ENCODE peak calls at places on chromosomes 7 and 10, in six cellular contexts. One of them, this sample, is unnamed. For H3K4me1 and H3K36me3, the result is how much of the 10 kb centered on the place peaks cover.

GRCh38 chr10:3293536-3294431 is 121.2 kb upstream of the PITRM1 start:
- DNase-seq in lung: no peak
- DNase-seq in hepatocyte: no peak
- DNase-seq in tibial artery: no peak
- DNase-seq in mammary epithelial cell: no peak
- DNase-seq in fibroblast of lung: peak
- DNase-seq in this sample: no peak

GRCh38 chr7:147911224-147911623 is 679.3 kb upstream of the C7orf33 start:
- DNase-seq in mammary epithelial cell: no peak
- DNase-seq in tibial artery: no peak
- DNase-seq in lung: no peak
- DNase-seq in hepatocyte: no peak
- DNase-seq in fibroblast of lung: no peak
- DNase-seq in this sample: no peak

GRCh38 chr7:105802611-105803520 is 73.5 kb downstream of the ATXN7L1 start:
- DNase-seq in tibial artery: no peak
- DNase-seq in hepatocyte: peak
- DNase-seq in lung: no peak
- DNase-seq in fibroblast of lung: no peak
- DNase-seq in mammary epithelial cell: no peak
- DNase-seq in this sample: no peak

GRCh38 chr10:77087406-77087805 is 550.2 kb downstream of the KCNMA1 start:
- DNase-seq in fibroblast of lung: peak
- DNase-seq in hepatocyte: no peak
- DNase-seq in lung: no peak
- DNase-seq in tibial artery: no peak
- DNase-seq in mammary epithelial cell: peak
- DNase-seq in this sample: no peak

GRCh38 chr7:42068554-42069280 is 168.3 kb downstream of the GLI3 start:
- DNase-seq in mammary epithelial cell: no peak
- DNase-seq in lung: no peak
- DNase-seq in hepatocyte: no peak
- DNase-seq in fibroblast of lung: no peak
- DNase-seq in tibial artery: no peak
- DNase-seq in this sample: peak

GRCh38 chr7:7979556-7979955 is 11.0 kb downstream of the GLCCI1 start:
- DNase-seq in mammary epithelial cell: no peak
- DNase-seq in fibroblast of lung: no peak
- DNase-seq in hepatocyte: no peak
- DNase-seq in lung: no peak
- DNase-seq in tibial artery: no peak
- DNase-seq in this sample: no peak

GRCh38 chr7:105675873-105676484 is 94.7 kb upstream of the EFCAB10 start:
- DNase-seq in lung: no peak
- DNase-seq in mammary epithelial cell: no peak
- DNase-seq in hepatocyte: no peak
- DNase-seq in fibroblast of lung: no peak
- DNase-seq in tibial artery: no peak
- DNase-seq in this sample: no peak

GRCh38 chr7:149456770-149457421 is 4.0 kb downstream of the ZNF777 start:
- DNase-seq in lung: peak
- DNase-seq in mammary epithelial cell: peak
- DNase-seq in fibroblast of lung: peak
- DNase-seq in hepatocyte: no peak
- DNase-seq in tibial artery: no peak
- DNase-seq in this sample: no peak

GRCh38 chr7:94043299-94043698 is 39.1 kb upstream of the BET1 start:
- DNase-seq in hepatocyte: no peak
- DNase-seq in mammary epithelial cell: peak
- DNase-seq in fibroblast of lung: peak
- DNase-seq in lung: no peak
- DNase-seq in tibial artery: no peak
- DNase-seq in this sample: no peak

GRCh38 chr7:73397521-73397934 is 36.0 kb upstream of the FZD9 start:
- DNase-seq in mammary epithelial cell: no peak
- DNase-seq in hepatocyte: peak
- DNase-seq in lung: no peak
- DNase-seq in fibroblast of lung: no peak
- DNase-seq in tibial artery: no peak
- DNase-seq in this sample: no peak

GRCh38 chr10:102628451-102628911 is 15.8 kb upstream of the TRIM8 start:
- DNase-seq in lung: no peak
- DNase-seq in fibroblast of lung: peak
- DNase-seq in mammary epithelial cell: peak
- DNase-seq in hepatocyte: peak
- DNase-seq in tibial artery: peak
- DNase-seq in this sample: no peak

GRCh38 chr7:87128883-87129282 is 23.4 kb upstream of the DMTF1 start:
- DNase-seq in lung: no peak
- DNase-seq in mammary epithelial cell: no peak
- DNase-seq in fibroblast of lung: no peak
- DNase-seq in tibial artery: no peak
- DNase-seq in hepatocyte: peak
- DNase-seq in this sample: peak

DNA sequence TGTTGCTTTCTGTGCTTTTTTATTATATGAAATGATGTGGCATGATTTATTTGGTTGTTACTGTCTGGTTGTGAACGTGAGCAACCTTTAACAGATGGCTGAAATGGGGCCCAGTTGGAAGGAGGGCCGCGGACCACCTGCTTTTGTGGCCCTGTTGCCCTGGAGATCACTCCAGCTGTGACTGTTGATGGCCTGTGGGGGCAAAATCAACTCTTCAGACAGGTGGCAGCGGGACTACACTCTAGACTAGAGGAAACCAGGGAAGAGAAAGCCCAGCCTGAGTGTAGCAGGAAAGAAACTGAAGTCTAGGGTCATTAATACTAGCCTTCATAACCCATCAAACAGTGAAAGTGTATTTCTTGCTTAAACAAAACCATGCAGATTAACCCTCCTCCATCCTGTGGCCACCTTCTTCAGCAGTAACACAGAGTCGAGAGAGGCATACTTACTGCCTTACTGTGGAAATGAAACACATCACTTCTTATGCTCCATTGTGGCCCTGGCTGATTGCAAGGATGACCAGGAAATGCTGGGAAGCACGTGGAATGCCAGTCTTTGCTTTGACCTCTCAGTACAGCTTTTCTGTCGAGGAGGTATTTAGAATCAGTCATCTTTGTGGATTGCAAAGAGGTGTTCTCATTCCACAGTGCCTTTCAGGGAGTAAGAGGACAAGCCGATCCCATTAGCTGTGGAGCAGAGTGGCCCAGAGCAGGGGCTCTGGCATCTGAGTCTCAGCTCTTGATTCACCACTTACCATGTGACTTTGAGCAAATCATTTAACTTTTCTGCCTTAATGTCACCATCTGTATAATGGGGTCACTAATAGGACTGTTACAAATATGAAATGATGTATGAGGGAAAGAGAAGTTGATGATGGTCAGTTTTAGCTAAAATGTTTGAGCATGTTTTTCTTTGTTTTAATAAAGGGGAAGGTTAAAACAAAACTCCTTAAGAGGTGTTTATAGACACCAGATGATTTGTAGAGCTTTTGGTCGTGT is 80.6 kb downstream of the CCNY start:
- DNase-seq in lung: no peak
- DNase-seq in tibial artery: no peak
- DNase-seq in fibroblast of lung: peak
- DNase-seq in mammary epithelial cell: no peak
- DNase-seq in hepatocyte: no peak
- DNase-seq in this sample: no peak
- H3K4me1 ChIP-seq in lung: under half
- H3K4me1 ChIP-seq in tibial artery: under half
- H3K4me1 ChIP-seq in fibroblast of lung: under half
- H3K4me1 ChIP-seq in mammary epithelial cell: half or more
- H3K4me1 ChIP-seq in hepatocyte: under half
- H3K4me1 ChIP-seq in this sample: under half

GRCh38 chr7:47427046-47427643 is 154.8 kb downstream of the TNS3 start:
- DNase-seq in tibial artery: no peak
- DNase-seq in mammary epithelial cell: no peak
- DNase-seq in fibroblast of lung: no peak
- DNase-seq in hepatocyte: no peak
- DNase-seq in lung: no peak
- DNase-seq in this sample: no peak
- H3K36me3 ChIP-seq in tibial artery: under half
- H3K36me3 ChIP-seq in mammary epithelial cell: under half
- H3K36me3 ChIP-seq in fibroblast of lung: under half
- H3K36me3 ChIP-seq in hepatocyte: under half
- H3K36me3 ChIP-seq in lung: under half
- H3K36me3 ChIP-seq in this sample: under half

GRCh38 chr10:80504897-80505465 is 32.7 kb upstream of the SH2D4B start:
- DNase-seq in mammary epithelial cell: peak
- DNase-seq in fibroblast of lung: no peak
- DNase-seq in hepatocyte: no peak
- DNase-seq in lung: no peak
- DNase-seq in tibial artery: no peak
- DNase-seq in this sample: no peak
- H3K4me3 ChIP-seq in mammary epithelial cell: no peak
- H3K4me3 ChIP-seq in fibroblast of lung: no peak
- H3K4me3 ChIP-seq in hepatocyte: no peak
- H3K4me3 ChIP-seq in lung: no peak
- H3K4me3 ChIP-seq in tibial artery: no peak
- H3K4me3 ChIP-seq in this sample: no peak

GRCh38 chr10:124070666-124071065 is 22.7 kb downstream of the CHST15 start:
- DNase-seq in hepatocyte: no peak
- DNase-seq in fibroblast of lung: no peak
- DNase-seq in mammary epithelial cell: no peak
- DNase-seq in tibial artery: no peak
- DNase-seq in lung: no peak
- DNase-seq in this sample: no peak
- H3K4me1 ChIP-seq in hepatocyte: under half
- H3K4me1 ChIP-seq in fibroblast of lung: under half
- H3K4me1 ChIP-seq in mammary epithelial cell: under half
- H3K4me1 ChIP-seq in tibial artery: under half
- H3K4me1 ChIP-seq in lung: under half
- H3K4me1 ChIP-seq in this sample: under half

DNA sequence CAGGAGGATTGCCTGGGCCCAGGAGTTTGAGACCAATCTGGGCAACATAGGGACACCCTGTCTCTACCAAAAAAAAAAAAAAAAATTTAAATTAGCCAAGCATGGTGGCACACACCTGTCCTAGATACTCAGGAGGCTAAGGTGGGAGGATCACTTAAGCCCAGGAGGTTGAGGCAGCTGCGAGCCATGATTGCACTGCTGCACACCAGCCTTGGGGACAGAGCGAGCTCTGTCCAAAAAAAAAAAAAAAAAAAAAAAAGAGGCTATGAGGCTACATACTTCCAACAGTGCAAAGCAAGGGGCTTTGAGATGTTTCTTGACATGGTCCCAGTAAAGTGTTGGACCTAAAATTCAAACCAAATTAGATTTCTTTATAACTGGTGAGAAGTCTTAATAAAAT is 15.9 kb downstream of the CALU start:
- DNase-seq in fibroblast of lung: no peak
- DNase-seq in hepatocyte: no peak
- DNase-seq in mammary epithelial cell: no peak
- DNase-seq in lung: no peak
- DNase-seq in tibial artery: no peak
- DNase-seq in this sample: no peak
- H3K36me3 ChIP-seq in fibroblast of lung: under half
- H3K36me3 ChIP-seq in hepatocyte: under half
- H3K36me3 ChIP-seq in mammary epithelial cell: under half
- H3K36me3 ChIP-seq in lung: under half
- H3K36me3 ChIP-seq in tibial artery: under half
- H3K36me3 ChIP-seq in this sample: half or more

DNA sequence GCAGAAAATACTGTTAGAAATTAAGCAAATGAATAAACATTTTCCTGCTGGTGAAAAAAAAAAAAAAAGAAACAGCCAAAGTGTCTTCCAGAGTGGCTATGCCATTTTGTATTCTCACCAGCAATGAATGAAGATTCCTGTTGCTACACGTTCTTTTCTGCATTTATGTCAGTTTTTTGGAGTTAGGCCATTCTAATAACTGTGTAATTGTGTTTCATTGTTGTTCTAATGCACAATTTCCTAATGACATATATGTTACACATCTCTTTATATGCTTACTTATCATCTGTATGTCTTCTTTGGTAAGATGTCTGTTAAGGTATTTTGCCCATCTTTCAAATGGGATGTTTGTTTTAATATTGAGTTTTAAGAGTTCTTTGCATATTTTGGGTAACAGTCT is 213.7 kb downstream of the ITGB1 start:
- DNase-seq in hepatocyte: no peak
- DNase-seq in fibroblast of lung: no peak
- DNase-seq in lung: no peak
- DNase-seq in mammary epithelial cell: peak
- DNase-seq in tibial artery: no peak
- DNase-seq in this sample: no peak
- H3K4me3 ChIP-seq in hepatocyte: no peak
- H3K4me3 ChIP-seq in fibroblast of lung: no peak
- H3K4me3 ChIP-seq in lung: no peak
- H3K4me3 ChIP-seq in mammary epithelial cell: no peak
- H3K4me3 ChIP-seq in tibial artery: no peak
- H3K4me3 ChIP-seq in this sample: no peak

GRCh38 chr10:12349628-12350166 is 350 bp downstream of the CAMK1D start:
- DNase-seq in mammary epithelial cell: no peak
- DNase-seq in lung: no peak
- DNase-seq in tibial artery: no peak
- DNase-seq in hepatocyte: no peak
- DNase-seq in fibroblast of lung: no peak
- DNase-seq in this sample: no peak

GRCh38 chr10:12346707-12347106 is 2.6 kb upstream of the CAMK1D start:
- DNase-seq in fibroblast of lung: no peak
- DNase-seq in mammary epithelial cell: no peak
- DNase-seq in lung: no peak
- DNase-seq in tibial artery: no peak
- DNase-seq in hepatocyte: no peak
- DNase-seq in this sample: no peak

GRCh38 chr10:12350167-12350872 is 973 bp downstream of the CAMK1D start:
- DNase-seq in hepatocyte: peak
- DNase-seq in tibial artery: peak
- DNase-seq in fibroblast of lung: peak
- DNase-seq in lung: peak
- DNase-seq in mammary epithelial cell: peak
- DNase-seq in this sample: peak

GRCh38 chr10:12348870-12349627 is at the start of gene CAMK1D:
- DNase-seq in mammary epithelial cell: peak
- DNase-seq in hepatocyte: peak
- DNase-seq in fibroblast of lung: peak
- DNase-seq in lung: peak
- DNase-seq in tibial artery: peak
- DNase-seq in this sample: peak

GRCh38 chr10:12348341-12348869 is 942 bp upstream of the CAMK1D start:
- DNase-seq in hepatocyte: no peak
- DNase-seq in tibial artery: no peak
- DNase-seq in lung: no peak
- DNase-seq in mammary epithelial cell: no peak
- DNase-seq in fibroblast of lung: no peak
- DNase-seq in this sample: no peak
- H3K4me1 ChIP-seq in hepatocyte: under half
- H3K4me1 ChIP-seq in tibial artery: under half
- H3K4me1 ChIP-seq in lung: under half
- H3K4me1 ChIP-seq in mammary epithelial cell: under half
- H3K4me1 ChIP-seq in fibroblast of lung: under half
- H3K4me1 ChIP-seq in this sample: under half

GRCh38 chr10:74134240-74134820 is 16.3 kb downstream of the AP3M1 start:
- DNase-seq in mammary epithelial cell: no peak
- DNase-seq in hepatocyte: no peak
- DNase-seq in lung: no peak
- DNase-seq in fibroblast of lung: no peak
- DNase-seq in tibial artery: no peak
- DNase-seq in this sample: no peak
- H3K36me3 ChIP-seq in mammary epithelial cell: under half
- H3K36me3 ChIP-seq in hepatocyte: under half
- H3K36me3 ChIP-seq in lung: under half
- H3K36me3 ChIP-seq in fibroblast of lung: under half
- H3K36me3 ChIP-seq in tibial artery: half or more
- H3K36me3 ChIP-seq in this sample: half or more